ENCODE peak calls at places on chromosomes 5 and 9, in eight cellular contexts. One of them, this sample, is unnamed.

GRCh38 chr9:136088481-136088938 is 6.6 kb downstream of the NACC2 start:
- DNase-seq in CD4-positive, CD25-positive, alpha-beta regulatory T cell: no peak
- DNase-seq in pancreas: peak; percentile 43
- DNase-seq in BE2C: peak; percentile 11
- DNase-seq in GM12865: no peak
- DNase-seq in lower leg skin: no peak
- DNase-seq in fibroblast of mammary gland: no peak
- DNase-seq in RWPE2: no peak
- DNase-seq in this sample: no peak

GRCh38 chr9:106634641-106635040 is 228.3 kb upstream of the ZNF462 start:
- DNase-seq in CD4-positive, CD25-positive, alpha-beta regulatory T cell: no peak
- DNase-seq in pancreas: no peak
- DNase-seq in BE2C: no peak
- DNase-seq in GM12865: no peak
- DNase-seq in lower leg skin: no peak
- DNase-seq in fibroblast of mammary gland: no peak
- DNase-seq in RWPE2: no peak
- DNase-seq in this sample: no peak

GRCh38 chr9:98172604-98173003 is 19.8 kb downstream of the CORO2A start:
- DNase-seq in CD4-positive, CD25-positive, alpha-beta regulatory T cell: no peak
- DNase-seq in pancreas: no peak
- DNase-seq in BE2C: peak; percentile 69
- DNase-seq in GM12865: no peak
- DNase-seq in lower leg skin: no peak
- DNase-seq in fibroblast of mammary gland: no peak
- DNase-seq in RWPE2: no peak
- DNase-seq in this sample: no peak

GRCh38 chr9:83978992-83979811 is 813 bp downstream of the HNRNPK start:
- DNase-seq in CD4-positive, CD25-positive, alpha-beta regulatory T cell: peak; percentile 88
- DNase-seq in pancreas: peak; percentile 87
- DNase-seq in BE2C: peak; percentile 94
- DNase-seq in GM12865: peak; percentile 93
- DNase-seq in lower leg skin: peak; percentile 76
- DNase-seq in fibroblast of mammary gland: peak; percentile 77
- DNase-seq in RWPE2: peak; percentile 88
- DNase-seq in this sample: peak; percentile 91

GRCh38 chr5:157540707-157541451 is 34.7 kb downstream of the ADAM19 start:
- DNase-seq in CD4-positive, CD25-positive, alpha-beta regulatory T cell: peak; percentile 66
- DNase-seq in pancreas: no peak
- DNase-seq in BE2C: no peak
- DNase-seq in GM12865: peak; percentile 93
- DNase-seq in lower leg skin: peak; percentile 46
- DNase-seq in fibroblast of mammary gland: peak; percentile 88
- DNase-seq in RWPE2: no peak
- DNase-seq in this sample: no peak

GRCh38 chr5:95549030-95549429 is 5.7 kb downstream of the SKIC3 start:
- DNase-seq in CD4-positive, CD25-positive, alpha-beta regulatory T cell: no peak
- DNase-seq in pancreas: no peak
- DNase-seq in BE2C: no peak
- DNase-seq in GM12865: no peak
- DNase-seq in lower leg skin: no peak
- DNase-seq in fibroblast of mammary gland: no peak
- DNase-seq in RWPE2: no peak
- DNase-seq in this sample: no peak

GRCh38 chr5:75509956-75510355 is 1.5 kb downstream of the CERT1 start:
- DNase-seq in CD4-positive, CD25-positive, alpha-beta regulatory T cell: no peak
- DNase-seq in pancreas: no peak
- DNase-seq in BE2C: no peak
- DNase-seq in GM12865: peak; percentile 45
- DNase-seq in lower leg skin: peak; percentile 64
- DNase-seq in fibroblast of mammary gland: peak; percentile 62
- DNase-seq in RWPE2: no peak
- DNase-seq in this sample: peak; percentile 32

GRCh38 chr9:79264511-79265448 is 307.0 kb upstream of the TLE4 start:
- DNase-seq in CD4-positive, CD25-positive, alpha-beta regulatory T cell: no peak
- DNase-seq in pancreas: no peak
- DNase-seq in BE2C: no peak
- DNase-seq in GM12865: no peak
- DNase-seq in lower leg skin: no peak
- DNase-seq in fibroblast of mammary gland: no peak
- DNase-seq in RWPE2: no peak
- DNase-seq in this sample: no peak

GRCh38 chr9:6147847-6148246 is 67.8 kb upstream of the IL33 start:
- DNase-seq in CD4-positive, CD25-positive, alpha-beta regulatory T cell: no peak
- DNase-seq in pancreas: no peak
- DNase-seq in BE2C: no peak
- DNase-seq in GM12865: no peak
- DNase-seq in lower leg skin: no peak
- DNase-seq in fibroblast of mammary gland: peak; percentile 63
- DNase-seq in RWPE2: no peak
- DNase-seq in this sample: no peak

GRCh38 chr9:70080481-70081119 is 37.0 kb downstream of the MAMDC2 start:
- DNase-seq in CD4-positive, CD25-positive, alpha-beta regulatory T cell: no peak
- DNase-seq in pancreas: no peak
- DNase-seq in BE2C: no peak
- DNase-seq in GM12865: no peak
- DNase-seq in lower leg skin: peak; percentile 56
- DNase-seq in fibroblast of mammary gland: peak; percentile 95
- DNase-seq in RWPE2: no peak
- DNase-seq in this sample: peak; percentile 70

GRCh38 chr9:106697799-106698591 is 165.0 kb upstream of the ZNF462 start:
- DNase-seq in CD4-positive, CD25-positive, alpha-beta regulatory T cell: no peak
- DNase-seq in pancreas: peak; percentile 84
- DNase-seq in BE2C: peak; percentile 93
- DNase-seq in GM12865: no peak
- DNase-seq in lower leg skin: peak; percentile 27
- DNase-seq in fibroblast of mammary gland: peak; percentile 78
- DNase-seq in RWPE2: peak; percentile 74
- DNase-seq in this sample: peak; percentile 75

GRCh38 chr9:7500521-7500920 is 299.1 kb downstream of the DMAC1 start:
- DNase-seq in CD4-positive, CD25-positive, alpha-beta regulatory T cell: no peak
- DNase-seq in pancreas: no peak
- DNase-seq in BE2C: no peak
- DNase-seq in GM12865: no peak
- DNase-seq in lower leg skin: no peak
- DNase-seq in fibroblast of mammary gland: no peak
- DNase-seq in RWPE2: no peak
- DNase-seq in this sample: no peak

GRCh38 chr5:33129309-33129708 is 311.5 kb upstream of the TARS1 start:
- DNase-seq in CD4-positive, CD25-positive, alpha-beta regulatory T cell: no peak
- DNase-seq in pancreas: no peak
- DNase-seq in BE2C: no peak
- DNase-seq in GM12865: no peak
- DNase-seq in lower leg skin: no peak
- DNase-seq in fibroblast of mammary gland: peak; percentile 31
- DNase-seq in RWPE2: no peak
- DNase-seq in this sample: no peak

GRCh38 chr9:129284607-129285291 is 106.7 kb upstream of the IER5L start:
- DNase-seq in CD4-positive, CD25-positive, alpha-beta regulatory T cell: no peak
- DNase-seq in pancreas: no peak
- DNase-seq in BE2C: no peak
- DNase-seq in GM12865: no peak
- DNase-seq in lower leg skin: no peak
- DNase-seq in fibroblast of mammary gland: no peak
- DNase-seq in RWPE2: no peak
- DNase-seq in this sample: no peak

GRCh38 chr5:103425686-103426454 is 136.7 kb downstream of the NUDT12 start:
- DNase-seq in CD4-positive, CD25-positive, alpha-beta regulatory T cell: no peak
- DNase-seq in pancreas: no peak
- DNase-seq in BE2C: no peak
- DNase-seq in GM12865: no peak
- DNase-seq in lower leg skin: no peak
- DNase-seq in fibroblast of mammary gland: no peak
- DNase-seq in RWPE2: no peak
- DNase-seq in this sample: no peak

GRCh38 chr5:83494666-83495065 is 23.1 kb downstream of the VCAN start:
- DNase-seq in CD4-positive, CD25-positive, alpha-beta regulatory T cell: no peak
- DNase-seq in pancreas: no peak
- DNase-seq in BE2C: no peak
- DNase-seq in GM12865: no peak
- DNase-seq in lower leg skin: no peak
- DNase-seq in fibroblast of mammary gland: no peak
- DNase-seq in RWPE2: no peak
- DNase-seq in this sample: no peak

GRCh38 chr9:131270171-131271015 is 5.9 kb downstream of the FAM78A start:
- DNase-seq in CD4-positive, CD25-positive, alpha-beta regulatory T cell: peak; percentile 54
- DNase-seq in pancreas: no peak
- DNase-seq in BE2C: no peak
- DNase-seq in GM12865: peak; percentile 82
- DNase-seq in lower leg skin: peak; percentile 64
- DNase-seq in fibroblast of mammary gland: no peak
- DNase-seq in RWPE2: no peak
- DNase-seq in this sample: no peak

GRCh38 chr5:170747357-170747756 is 36.2 kb upstream of the GABRP start:
- DNase-seq in CD4-positive, CD25-positive, alpha-beta regulatory T cell: no peak
- DNase-seq in pancreas: no peak
- DNase-seq in BE2C: peak; percentile 39
- DNase-seq in GM12865: no peak
- DNase-seq in lower leg skin: no peak
- DNase-seq in fibroblast of mammary gland: no peak
- DNase-seq in RWPE2: no peak
- DNase-seq in this sample: peak; percentile 36

DNA sequence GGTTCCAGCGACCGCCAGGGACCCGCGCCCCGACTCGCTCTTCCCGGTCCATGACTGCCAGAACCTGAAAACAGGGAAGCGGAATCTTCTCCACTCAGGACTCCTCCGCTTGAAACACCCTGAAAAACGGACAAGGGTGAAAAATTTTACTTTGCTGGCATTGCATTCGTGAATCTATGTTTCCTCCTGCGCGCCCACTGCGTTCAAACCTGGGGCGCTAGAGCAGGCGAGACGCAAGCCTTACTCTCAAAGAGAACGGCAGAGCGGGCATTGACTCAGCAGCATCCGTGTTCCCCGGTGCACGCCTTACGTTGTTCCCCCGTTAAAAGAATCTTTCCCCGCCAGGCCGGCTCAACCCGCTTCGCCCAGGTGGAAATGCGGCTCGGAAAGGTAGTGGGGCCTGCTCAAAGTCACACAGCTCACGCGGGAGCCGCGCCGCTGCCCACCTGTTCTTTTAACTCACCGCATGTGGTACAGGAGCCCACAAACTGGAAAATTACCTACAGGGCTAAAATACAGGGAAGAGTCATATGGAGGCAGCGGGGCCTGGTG is 999 bp upstream of the DRD1 start:
- DNase-seq in CD4-positive, CD25-positive, alpha-beta regulatory T cell: peak; percentile 2
- DNase-seq in pancreas: no peak
- DNase-seq in BE2C: no peak
- DNase-seq in GM12865: no peak
- DNase-seq in lower leg skin: no peak
- DNase-seq in fibroblast of mammary gland: no peak
- DNase-seq in RWPE2: no peak
- DNase-seq in this sample: no peak
- H3K4me3 ChIP-seq in CD4-positive, CD25-positive, alpha-beta regulatory T cell: no peak overlapping the region
- H3K4me3 ChIP-seq in pancreas: peak overlapping the region; percentile 12
- H3K4me3 ChIP-seq in BE2C: no peak overlapping the region
- H3K4me3 ChIP-seq in GM12865: no peak overlapping the region
- H3K4me3 ChIP-seq in lower leg skin: no peak overlapping the region
- H3K4me3 ChIP-seq in fibroblast of mammary gland: no peak overlapping the region
- H3K4me3 ChIP-seq in RWPE2: no peak overlapping the region
- H3K4me3 ChIP-seq in this sample: peak overlapping the region; percentile 54

DNA sequence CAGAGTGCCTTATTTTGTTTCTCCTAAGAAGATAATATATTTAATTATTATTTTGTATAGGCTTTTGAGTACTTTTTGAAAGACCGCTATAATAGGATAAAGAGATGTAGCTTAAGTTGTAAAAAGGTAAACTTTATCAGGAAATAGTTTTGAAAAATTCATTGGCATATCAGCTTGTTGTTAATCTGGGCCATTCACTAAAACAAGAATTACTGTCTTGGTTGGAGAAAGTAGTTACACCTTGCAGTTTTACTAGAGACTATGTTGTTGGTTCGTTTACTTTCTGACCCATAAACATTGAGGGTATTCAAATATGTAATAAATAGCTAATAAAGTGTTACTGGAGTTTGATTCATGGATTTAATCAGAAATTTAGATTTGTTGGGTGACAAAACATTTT is 33.7 kb downstream of the TNPO1 start:
- DNase-seq in CD4-positive, CD25-positive, alpha-beta regulatory T cell: no peak
- DNase-seq in pancreas: no peak
- DNase-seq in BE2C: no peak
- DNase-seq in GM12865: no peak
- DNase-seq in lower leg skin: no peak
- DNase-seq in fibroblast of mammary gland: no peak
- DNase-seq in RWPE2: no peak
- DNase-seq in this sample: no peak
- H3K4me3 ChIP-seq in CD4-positive, CD25-positive, alpha-beta regulatory T cell: peak overlapping the region; percentile 96
- H3K4me3 ChIP-seq in pancreas: no peak overlapping the region
- H3K4me3 ChIP-seq in BE2C: peak overlapping the region; percentile 75
- H3K4me3 ChIP-seq in GM12865: peak overlapping the region; percentile 84
- H3K4me3 ChIP-seq in lower leg skin: no peak overlapping the region
- H3K4me3 ChIP-seq in fibroblast of mammary gland: peak overlapping the region; percentile 89
- H3K4me3 ChIP-seq in RWPE2: peak overlapping the region; percentile 82
- H3K4me3 ChIP-seq in this sample: peak overlapping the region; percentile 75

GRCh38 chr5:180313677-180314076 is 21.8 kb upstream of the MAPK9 start:
- DNase-seq in CD4-positive, CD25-positive, alpha-beta regulatory T cell: peak; percentile 58
- DNase-seq in pancreas: peak; percentile 88
- DNase-seq in BE2C: peak; percentile 90
- DNase-seq in GM12865: no peak
- DNase-seq in lower leg skin: no peak
- DNase-seq in fibroblast of mammary gland: no peak
- DNase-seq in RWPE2: no peak
- DNase-seq in this sample: no peak
- H3K4me3 ChIP-seq in CD4-positive, CD25-positive, alpha-beta regulatory T cell: no peak overlapping the region
- H3K4me3 ChIP-seq in pancreas: no peak overlapping the region
- H3K4me3 ChIP-seq in BE2C: peak overlapping the region; percentile 68
- H3K4me3 ChIP-seq in GM12865: no peak overlapping the region
- H3K4me3 ChIP-seq in lower leg skin: no peak overlapping the region
- H3K4me3 ChIP-seq in fibroblast of mammary gland: no peak overlapping the region
- H3K4me3 ChIP-seq in RWPE2: peak overlapping the region; percentile 41
- H3K4me3 ChIP-seq in this sample: no peak overlapping the region

GRCh38 chr5:56981906-56982305 is 30.0 kb upstream of the MIER3 start:
- DNase-seq in CD4-positive, CD25-positive, alpha-beta regulatory T cell: no peak
- DNase-seq in pancreas: no peak
- DNase-seq in BE2C: no peak
- DNase-seq in GM12865: no peak
- DNase-seq in lower leg skin: no peak
- DNase-seq in fibroblast of mammary gland: no peak
- DNase-seq in RWPE2: no peak
- DNase-seq in this sample: no peak
- H3K4me3 ChIP-seq in CD4-positive, CD25-positive, alpha-beta regulatory T cell: no peak overlapping the region
- H3K4me3 ChIP-seq in pancreas: no peak overlapping the region
- H3K4me3 ChIP-seq in BE2C: no peak overlapping the region
- H3K4me3 ChIP-seq in GM12865: no peak overlapping the region
- H3K4me3 ChIP-seq in lower leg skin: no peak overlapping the region
- H3K4me3 ChIP-seq in fibroblast of mammary gland: no peak overlapping the region
- H3K4me3 ChIP-seq in RWPE2: no peak overlapping the region
- H3K4me3 ChIP-seq in this sample: no peak overlapping the region

DNA sequence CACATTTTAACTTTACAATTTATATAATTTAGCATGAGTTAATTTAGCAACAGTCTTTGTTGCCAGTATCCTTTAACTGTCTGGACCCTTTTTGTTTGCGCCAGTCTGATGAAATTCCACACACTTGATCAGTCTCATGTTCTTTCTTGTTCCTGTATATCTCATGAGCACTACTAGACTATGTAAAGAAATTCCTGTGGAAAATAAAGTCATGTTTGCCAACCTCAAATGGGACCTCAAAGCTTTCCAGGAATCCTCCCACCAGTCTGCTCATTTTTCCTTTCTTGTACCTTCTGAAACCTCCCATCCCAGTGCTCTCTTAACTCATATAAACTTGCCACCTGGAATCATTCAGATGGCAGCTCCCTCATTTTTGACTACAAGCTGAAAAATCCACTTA is 8.0 kb downstream of the DMXL1 start:
- DNase-seq in CD4-positive, CD25-positive, alpha-beta regulatory T cell: no peak
- DNase-seq in pancreas: no peak
- DNase-seq in BE2C: no peak
- DNase-seq in GM12865: no peak
- DNase-seq in lower leg skin: no peak
- DNase-seq in fibroblast of mammary gland: no peak
- DNase-seq in RWPE2: no peak
- DNase-seq in this sample: no peak
- H3K4me3 ChIP-seq in CD4-positive, CD25-positive, alpha-beta regulatory T cell: no peak overlapping the region
- H3K4me3 ChIP-seq in pancreas: no peak overlapping the region
- H3K4me3 ChIP-seq in BE2C: no peak overlapping the region
- H3K4me3 ChIP-seq in GM12865: no peak overlapping the region
- H3K4me3 ChIP-seq in lower leg skin: no peak overlapping the region
- H3K4me3 ChIP-seq in fibroblast of mammary gland: no peak overlapping the region
- H3K4me3 ChIP-seq in RWPE2: no peak overlapping the region
- H3K4me3 ChIP-seq in this sample: no peak overlapping the region